ENCODE peak calls at places on chromosomes 4 and X, in five cellular contexts. K, B, Q, A and X are unnamed samples.

GRCh38 chr4:2036866-2037265 is 22.3 kb upstream of the NAT8L start:
- DNase-seq in Q (no peak), B (no peak), K (peak; percentile 51), A (no peak), X (no peak)

GRCh38 chr4:166039822-166040221 is 166.8 kb downstream of the TLL1 start:
- DNase-seq in Q (no peak), B (no peak), K (no peak), A (no peak), X (no peak)

GRCh38 chr4:40225497-40225896 is 28.7 kb downstream of the RHOH start:
- DNase-seq in B (no peak), Q (no peak), A (no peak), K (no peak), X (no peak)

GRCh38 chrX:9955506-9955905 is 11.7 kb upstream of the CLDN34 start:
- DNase-seq in K (no peak), B (no peak), A (no peak), Q (no peak), X (no peak)

GRCh38 chr4:1945912-1946311 is 62.9 kb downstream of the NELFA start:
- DNase-seq in Q (no peak), A (no peak), K (no peak), B (no peak), X (no peak)

GRCh38 chrX:119685225-119686066 is 7.5 kb downstream of the SEPTIN6 start:
- DNase-seq in B (no peak), A (no peak), K (no peak), Q (peak; percentile 65), X (no peak)

GRCh38 chr4:56817840-56818491 is 3.5 kb downstream of the SPINK2 start:
- DNase-seq in Q (peak; percentile 30), B (no peak), A (no peak), K (no peak), X (no peak)

GRCh38 chr4:82560853-82561744 is 689 bp downstream of the TMEM150C start:
- DNase-seq in K (peak; percentile 35), B (no peak), Q (no peak), A (no peak), X (no peak)

GRCh38 chr4:123593655-123594054 is 197.1 kb downstream of the SPRY1 start:
- DNase-seq in Q (no peak), A (no peak), B (no peak), K (no peak), X (no peak)

GRCh38 chrX:86002076-86002896 is 45.1 kb downstream of the CHM start:
- DNase-seq in A (no peak), Q (no peak), B (no peak), K (peak; percentile 11), X (no peak)

GRCh38 chr4:53618321-53618720 is 27.0 kb upstream of the LNX1 start:
- DNase-seq in K (no peak), A (no peak), Q (no peak), B (no peak), X (no peak)

GRCh38 chr4:56910172-56910967 is 2.7 kb downstream of the REST start:
- DNase-seq in B (no peak), Q (no peak), A (no peak), K (no peak), X (no peak)

GRCh38 chr4:150308824-150309472 is 230.7 kb downstream of the DCLK2 start:
- DNase-seq in K (no peak), Q (no peak), B (no peak), A (no peak), X (no peak)

GRCh38 chrX:10618911-10619310 is 1.5 kb downstream of the MID1 start:
- DNase-seq in A (no peak), Q (no peak), K (peak; percentile 12), B (no peak), X (no peak)

GRCh38 chr4:173529505-173530325 is at the start of gene HAND2:
- DNase-seq in A (peak; percentile 91), B (no peak), Q (no peak), K (no peak), X (no peak)

GRCh38 chr4:163269874-163270273 is 62.5 kb downstream of the NPY1R start:
- DNase-seq in B (no peak), A (no peak), Q (no peak), K (no peak), X (no peak)

GRCh38 chr4:4726051-4726450 is 133.4 kb upstream of the MSX1 start:
- DNase-seq in Q (no peak), K (no peak), B (no peak), A (no peak), X (no peak)

GRCh38 chr4:82499705-82500104 is 62.1 kb downstream of the TMEM150C start:
- DNase-seq in B (no peak), A (no peak), K (no peak), Q (no peak), X (no peak)

GRCh38 chr4:13656569-13656988 is 29.1 kb upstream of the BOD1L1 start:
- DNase-seq in B (peak; percentile 56), K (peak; percentile 71), A (peak; percentile 64), Q (peak; percentile 53), X (peak; percentile 42)

GRCh38 chr4:122458625-122459024 is 2.1 kb upstream of the IL2 start:
- DNase-seq in K (peak; percentile 52), B (no peak), A (no peak), Q (peak; percentile 41), X (peak; percentile 3)

GRCh38 chr4:76373919-76374552 is 46.9 kb downstream of the CCDC158 start:
- DNase-seq in K (no peak), B (no peak), A (no peak), Q (no peak), X (no peak)

GRCh38 chr4:120084327-120084726 is 17.7 kb upstream of the MAD2L1 start:
- DNase-seq in B (no peak), A (no peak), K (no peak), Q (no peak), X (no peak)

GRCh38 chr4:17385403-17385802 is 126.5 kb downstream of the QDPR start:
- DNase-seq in A (no peak), K (peak; percentile 60), B (no peak), Q (peak; percentile 6), X (no peak)

GRCh38 chr4:515251-515650 is 16.2 kb downstream of the PIGG start:
- DNase-seq in B (no peak), Q (no peak), A (no peak), K (no peak), X (no peak)

GRCh38 chr4:167000141-167000852 is 234.0 kb downstream of the SPOCK3 start:
- DNase-seq in A (no peak), B (no peak), Q (no peak), K (no peak), X (no peak)

GRCh38 chrX:15882704-15883539 is 28.3 kb upstream of the AP1S2 start:
- DNase-seq in K (no peak), B (no peak), Q (no peak), A (no peak), X (no peak)

GRCh38 chr4:77174426-77174825 is 17.4 kb downstream of the CCNG2 start:
- DNase-seq in A (no peak), K (no peak), B (no peak), Q (no peak), X (no peak)

GRCh38 chr4:13544556-13545393 is 467 bp upstream of the NKX3-2 start:
- DNase-seq in Q (no peak), B (no peak), A (peak; percentile 87), K (peak; percentile 52), X (no peak)

GRCh38 chr4:184287697-184288255 is 70.1 kb upstream of the ENPP6 start:
- DNase-seq in Q (no peak), B (peak; percentile 74), A (no peak), K (peak; percentile 74), X (no peak)

GRCh38 chrX:70174754-70175153 is 2.5 kb upstream of the DGAT2L6 start:
- DNase-seq in Q (no peak), B (no peak), A (no peak), K (no peak), X (no peak)

GRCh38 chrX:110713666-110714065 is 82.0 kb downstream of the CHRDL1 start:
- DNase-seq in B (no peak), A (no peak), Q (no peak), K (no peak), X (no peak)

GRCh38 chr4:14856076-14856926 is 146.0 kb upstream of the CPEB2 start:
- DNase-seq in Q (no peak), A (no peak), K (peak; percentile 56), B (no peak), X (no peak)

GRCh38 chrX:76148753-76149152 is 24.1 kb upstream of the PBDC1 start:
- DNase-seq in Q (peak; percentile 60), A (no peak), B (no peak), K (peak; percentile 26), X (peak; percentile 16)

GRCh38 chr4:186132577-186133277 is 28.2 kb downstream of the FAM149A start:
- DNase-seq in B (no peak), Q (no peak), A (no peak), K (peak; percentile 46), X (no peak)

GRCh38 chr4:142707397-142707796 is 138.7 kb downstream of the INPP4B start:
- DNase-seq in A (no peak), Q (no peak), B (no peak), K (peak; percentile 32), X (no peak)

GRCh38 chr4:1511441-1512041 is 105.3 kb upstream of the NKX1-1 start:
- DNase-seq in A (peak; percentile 55), K (no peak), Q (peak; percentile 50), B (no peak), X (no peak)

GRCh38 chrX:150051096-150051495 is 112.8 kb upstream of the EOLA2 start:
- DNase-seq in A (no peak), K (no peak), B (no peak), Q (no peak), X (no peak)
- H3K27ac ChIP-seq in A (no peak overlapping the region), K (no peak overlapping the region), B (no peak overlapping the region), Q (no peak overlapping the region), X (no peak overlapping the region)

GRCh38 chr4:25321703-25322102 is 9.1 kb downstream of the ZCCHC4 start:
- DNase-seq in Q (no peak), K (no peak), B (no peak), A (no peak), X (no peak)
- H3K27ac ChIP-seq in Q (no peak overlapping the region), K (no peak overlapping the region), B (no peak overlapping the region), A (no peak overlapping the region), X (no peak overlapping the region)

GRCh38 chrX:154014429-154015380 is 5.0 kb downstream of the IRAK1 start:
- DNase-seq in Q (no peak), K (no peak), B (no peak), A (no peak), X (no peak)

GRCh38 chrX:154015581-154016264 is 4.0 kb downstream of the IRAK1 start:
- DNase-seq in B (no peak), A (no peak), K (no peak), Q (no peak), X (no peak)

GRCh38 chrX:154017766-154018517 is 1.8 kb downstream of the IRAK1 start:
- DNase-seq in K (no peak), Q (no peak), A (no peak), B (no peak), X (no peak)

GRCh38 chrX:154018518-154019060 is 1.1 kb downstream of the IRAK1 start:
- DNase-seq in K (no peak), B (no peak), Q (no peak), A (peak; percentile 51), X (no peak)

GRCh38 chrX:154016366-154017076 is 3.2 kb downstream of the IRAK1 start:
- DNase-seq in K (peak; percentile 65), B (no peak), A (no peak), Q (no peak), X (no peak)
- H3K27ac ChIP-seq in K (no peak overlapping the region), B (no peak overlapping the region), A (no peak overlapping the region), Q (no peak overlapping the region), X (no peak overlapping the region)

GRCh38 chr4:94714360-94714759 is 43.4 kb upstream of the BMPR1B start:
- DNase-seq in B (no peak), K (no peak), Q (no peak), A (no peak), X (no peak)
- H3K27ac ChIP-seq in B (no peak overlapping the region), K (no peak overlapping the region), Q (no peak overlapping the region), A (no peak overlapping the region), X (no peak overlapping the region)

GRCh38 chr4:174650711-174651355 is 128.5 kb upstream of the HPGD start:
- DNase-seq in K (no peak), B (no peak), Q (no peak), A (no peak), X (no peak)
- H3K27ac ChIP-seq in K (no peak overlapping the region), B (no peak overlapping the region), Q (no peak overlapping the region), A (no peak overlapping the region), X (no peak overlapping the region)